ENCODE peak calls at places on chromosomes 7 and 10, in five cellular contexts. K is PC-3, R is GM13977, Y is brain microvascular endothelial cell, E is GM12864. W is an unnamed sample.

GRCh38 chr10:32951111-32951510 is 6.9 kb downstream of the ITGB1 start:
- DNase-seq in R (no peak), K (no peak), Y (no peak), E (no peak), W (no peak)

GRCh38 chr7:7681191-7681935 is 37.0 kb downstream of the RPA3 start:
- DNase-seq in K (peak; percentile 80), R (peak; percentile 23), Y (peak; percentile 60), E (peak; percentile 29), W (peak; percentile 77)

GRCh38 chr7:30206466-30206865 is 71.7 kb downstream of the MTURN start:
- DNase-seq in K (peak; percentile 60), Y (peak; percentile 25), E (no peak), R (no peak), W (peak; percentile 73)

GRCh38 chr10:1726861-1727260 is 10.5 kb downstream of the ADARB2 start:
- DNase-seq in K (no peak), R (no peak), E (no peak), Y (no peak), W (no peak)

GRCh38 chr7:107660381-107661080 is at the start of gene SLC26A4:
- DNase-seq in R (peak; percentile 33), Y (no peak), K (no peak), E (no peak), W (no peak)

GRCh38 chr10:12984165-12984747 is 17.3 kb downstream of the CCDC3 start:
- DNase-seq in E (no peak), K (peak; percentile 59), R (no peak), Y (peak; percentile 71), W (no peak)

GRCh38 chr10:11208908-11209809 is 191.5 kb downstream of the CELF2 start:
- DNase-seq in R (peak; percentile 60), E (no peak), K (no peak), Y (no peak), W (no peak)

GRCh38 chr10:4543943-4544540 is 282.0 kb upstream of the AKR1E2 start:
- DNase-seq in K (no peak), Y (no peak), R (no peak), E (no peak), W (no peak)

GRCh38 chr7:112144284-112145059 is 61.7 kb downstream of the DOCK4 start:
- DNase-seq in R (no peak), K (no peak), Y (no peak), E (no peak), W (no peak)

GRCh38 chr7:157428554-157428945 is 91.7 kb downstream of the DNAJB6 start:
- DNase-seq in E (no peak), R (no peak), Y (no peak), K (no peak), W (no peak)

GRCh38 chr7:2508327-2509231 is 11.0 kb upstream of the LFNG start:
- DNase-seq in K (no peak), E (no peak), R (peak; percentile 71), Y (peak; percentile 53), W (no peak)

GRCh38 chr7:86937499-86937898 is 122.0 kb downstream of the ELAPOR2 start:
- DNase-seq in K (peak; percentile 5), E (no peak), R (no peak), Y (no peak), W (no peak)

GRCh38 chr7:155198901-155199845 is 98.5 kb upstream of the INSIG1 start:
- DNase-seq in E (peak; percentile 38), K (no peak), R (peak; percentile 68), Y (peak; percentile 86), W (peak; percentile 14)

GRCh38 chr10:13707156-13707881 is 120.6 kb downstream of the PRPF18 start:
- DNase-seq in Y (peak; percentile 85), K (peak; percentile 49), E (peak; percentile 68), R (peak; percentile 55), W (no peak)

GRCh38 chr7:124532166-124532565 is 233.4 kb downstream of the GPR37 start:
- DNase-seq in K (peak; percentile 47), R (no peak), E (no peak), Y (no peak), W (no peak)

GRCh38 chr7:78463039-78463438 is 664.5 kb downstream of the PHTF2 start:
- DNase-seq in K (no peak), R (no peak), E (no peak), Y (no peak), W (no peak)

GRCh38 chr10:69479737-69480412 is 28.6 kb downstream of the TSPAN15 start:
- DNase-seq in R (no peak), Y (no peak), E (no peak), K (no peak), W (no peak)

GRCh38 chr7:3552499-3552898 is 251.4 kb downstream of the SDK1 start:
- DNase-seq in E (no peak), K (no peak), Y (no peak), R (no peak), W (peak; percentile 23)
- TF ChIP-seq CTCF in E (no peak), K (no peak), Y (no peak), R (no peak), W (no peak)

DNA sequence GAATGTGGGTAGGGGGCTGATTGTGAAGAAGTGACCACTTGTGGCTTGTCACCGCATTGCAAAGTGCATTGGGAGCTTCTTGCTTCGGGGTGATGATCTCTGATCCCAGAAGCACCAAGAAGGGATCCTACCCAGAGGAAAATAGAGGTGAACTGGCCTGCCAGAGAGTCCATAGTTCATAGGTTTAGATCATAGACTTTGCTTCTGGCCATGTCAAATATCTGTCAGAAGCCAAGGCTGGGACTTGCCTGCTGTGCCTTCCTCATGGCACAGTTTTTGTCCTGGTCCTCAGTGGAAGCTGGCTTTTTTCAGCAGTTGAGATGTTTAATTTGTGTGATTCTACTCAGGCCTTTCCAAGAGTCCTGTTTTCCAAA is 1.1 kb downstream of the ZSWIM8 start:
- DNase-seq in E (no peak), R (no peak), Y (no peak), K (no peak), W (no peak)
- TF ChIP-seq CTCF in E (no peak), R (no peak), Y (no peak), K (peak; percentile 47), W (no peak)

GRCh38 chr7:31939076-31939475 is 131.1 kb downstream of the PDE1C start:
- DNase-seq in R (no peak), E (no peak), Y (no peak), K (peak; percentile 47), W (no peak)

GRCh38 chr7:31937982-31938381 is 132.2 kb downstream of the PDE1C start:
- DNase-seq in E (no peak), Y (no peak), K (no peak), R (no peak), W (no peak)

GRCh38 chr7:31940167-31940566 is 130.0 kb downstream of the PDE1C start:
- DNase-seq in R (no peak), E (no peak), Y (no peak), K (no peak), W (no peak)

GRCh38 chr7:31935671-31936070 is 134.5 kb downstream of the PDE1C start:
- DNase-seq in K (no peak), Y (no peak), R (no peak), E (no peak), W (no peak)

GRCh38 chr7:31938650-31939049 is 131.6 kb downstream of the PDE1C start:
- DNase-seq in E (no peak), R (no peak), K (peak; percentile 85), Y (peak; percentile 20), W (peak; percentile 22)
- TF ChIP-seq CTCF in E (peak; percentile 11), R (no peak), K (peak; percentile 49), Y (peak; percentile 62), W (peak; percentile 23)

GRCh38 chr7:129169705-129170319 is 18.6 kb upstream of the SMO start:
- DNase-seq in K (no peak), Y (no peak), E (peak; percentile 58), R (peak; percentile 63), W (no peak)
- TF ChIP-seq CTCF in K (no peak), Y (no peak), E (no peak), R (no peak), W (no peak)

GRCh38 chr7:46627038-46627315 is 705.9 kb upstream of the IGFBP3 start:
- DNase-seq in E (no peak), K (no peak), R (no peak), Y (peak; percentile 65), W (no peak)
- TF ChIP-seq CTCF in E (no peak), K (no peak), R (no peak), Y (no peak), W (no peak)

DNA sequence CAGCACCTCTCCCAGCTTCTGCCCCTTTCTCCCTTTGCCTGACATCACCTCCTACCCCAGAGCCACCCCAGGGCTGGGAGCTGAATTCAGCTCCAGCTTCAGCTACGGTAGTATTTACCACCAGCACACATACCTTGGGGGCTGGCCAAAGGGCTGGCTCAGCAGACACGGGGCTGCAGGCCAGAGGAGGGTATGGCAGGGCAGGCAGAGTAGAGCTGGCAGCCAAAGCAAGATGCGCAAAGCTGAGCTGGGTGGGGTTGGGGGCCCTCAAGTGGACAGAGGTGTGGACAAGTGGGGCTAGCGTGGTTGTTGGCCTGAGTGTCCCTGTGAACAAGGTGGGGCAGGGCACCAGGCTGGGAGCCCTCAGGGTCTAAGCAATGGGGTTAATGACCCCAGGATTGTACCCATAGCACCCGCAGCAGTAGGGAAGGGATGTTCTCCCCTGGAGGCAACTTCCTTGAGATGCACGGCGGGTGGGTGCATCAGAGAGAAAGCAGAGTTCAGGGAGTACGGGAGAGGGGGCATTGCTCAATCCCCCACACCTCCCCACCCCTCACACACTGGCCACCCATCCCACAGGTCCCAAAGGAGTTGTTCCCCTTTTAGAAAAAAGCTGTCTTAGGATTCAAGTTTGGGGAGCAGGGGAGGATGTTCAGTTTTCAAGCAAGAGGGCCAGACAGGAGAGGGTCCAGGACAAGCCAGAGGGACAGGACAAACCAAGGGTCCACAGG is 8.0 kb downstream of the VSIR start:
- DNase-seq in E (no peak), R (no peak), K (peak; percentile 13), Y (no peak), W (peak; percentile 45)
- TF ChIP-seq CTCF in E (no peak), R (no peak), K (no peak), Y (no peak), W (no peak)

GRCh38 chr7:130278892-130279690 is 12.4 kb downstream of the CPA2 start:
- DNase-seq in E (no peak), Y (peak; percentile 81), R (no peak), K (peak; percentile 78), W (peak; percentile 88)

GRCh38 chr7:130275826-130276291 is 9.2 kb downstream of the CPA2 start:
- DNase-seq in Y (no peak), R (no peak), K (peak; percentile 25), E (no peak), W (peak; percentile 39)

GRCh38 chr7:130274983-130275649 is 8.5 kb downstream of the CPA2 start:
- DNase-seq in K (no peak), E (no peak), Y (no peak), R (no peak), W (no peak)

GRCh38 chr7:130276796-130277762 is 10.4 kb downstream of the CPA2 start:
- DNase-seq in K (peak; percentile 40), Y (no peak), R (no peak), E (no peak), W (peak; percentile 60)

GRCh38 chr7:130277763-130278643 is 11.3 kb downstream of the CPA2 start:
- DNase-seq in K (peak; percentile 24), Y (peak; percentile 59), E (no peak), R (no peak), W (peak; percentile 55)
- TF ChIP-seq CTCF in K (peak; percentile 44), Y (peak; percentile 75), E (no peak), R (peak; percentile 1), W (no peak)